ENCODE peak calls at places on chromosome 13, in five cellular contexts. K, O, F, Q and C are unnamed samples.

GRCh38 chr13:63351081-63351480 is 1935.4 kb upstream of the PCDH20 start:
- DNase-seq in K (no peak), O (no peak), F (no peak), Q (no peak), C (no peak)

GRCh38 chr13:20360041-20360491 is 127.9 kb upstream of the GJB6 start:
- DNase-seq in K (peak), O (no peak), F (no peak), Q (no peak), C (peak)

GRCh38 chr13:61202042-61202441 is 213.6 kb downstream of the PCDH20 start:
- DNase-seq in K (no peak), O (peak), F (no peak), Q (no peak), C (no peak)

GRCh38 chr13:113113846-113114271 is 8.3 kb downstream of the F7 start:
- DNase-seq in K (no peak), O (peak), F (no peak), Q (no peak), C (no peak)

GRCh38 chr13:45393941-45394570 is 24.1 kb downstream of the SLC25A30 start:
- DNase-seq in K (peak), O (peak), F (peak), Q (no peak), C (no peak)

GRCh38 chr13:33057019-33057785 is 41.0 kb downstream of the KL start:
- DNase-seq in K (peak), O (peak), F (no peak), Q (no peak), C (no peak)

GRCh38 chr13:57631607-57632275 is at the start of gene PCDH17:
- DNase-seq in K (no peak), O (peak), F (no peak), Q (no peak), C (no peak)

GRCh38 chr13:62643007-62643483 is 1227.4 kb upstream of the PCDH20 start:
- DNase-seq in K (no peak), O (no peak), F (no peak), Q (no peak), C (peak)

GRCh38 chr13:75226755-75227435 is 255.1 kb downstream of the TBC1D4 start:
- DNase-seq in K (no peak), O (no peak), F (no peak), Q (no peak), C (peak)